ENCODE peak calls at places on chromosome 13, in four cellular contexts. One of them, this sample, is unnamed.

GRCh38 chr13:19601749-19602725 is 31.4 kb upstream of the MPHOSPH8 start:
- DNase-seq in heart left ventricle: peak
- DNase-seq in SK-N-SH: peak
- DNase-seq in AG20443: peak
- DNase-seq in this sample: peak

GRCh38 chr13:41356788-41357187 is 45.7 kb downstream of the NAA16 start:
- DNase-seq in heart left ventricle: no peak
- DNase-seq in SK-N-SH: no peak
- DNase-seq in AG20443: no peak
- DNase-seq in this sample: no peak

GRCh38 chr13:43273362-43273761 is 250.0 kb downstream of the DNAJC15 start:
- DNase-seq in heart left ventricle: no peak
- DNase-seq in SK-N-SH: no peak
- DNase-seq in AG20443: no peak
- DNase-seq in this sample: no peak

GRCh38 chr13:41780736-41781708 is 179.9 kb downstream of the VWA8 start:
- DNase-seq in heart left ventricle: no peak
- DNase-seq in SK-N-SH: no peak
- DNase-seq in AG20443: peak
- DNase-seq in this sample: peak

GRCh38 chr13:34867590-34867989 is 74.5 kb upstream of the NBEA start:
- DNase-seq in heart left ventricle: no peak
- DNase-seq in SK-N-SH: no peak
- DNase-seq in AG20443: no peak
- DNase-seq in this sample: no peak

GRCh38 chr13:113205428-113205931 is 3.0 kb downstream of the PCID2 start:
- DNase-seq in heart left ventricle: no peak
- DNase-seq in SK-N-SH: no peak
- DNase-seq in AG20443: no peak
- DNase-seq in this sample: no peak

GRCh38 chr13:110421696-110422395 is 114.8 kb downstream of the COL4A2 start:
- DNase-seq in heart left ventricle: no peak
- DNase-seq in SK-N-SH: no peak
- DNase-seq in AG20443: peak
- DNase-seq in this sample: peak

GRCh38 chr13:99258946-99259345 is 767 bp upstream of the GPR18 start:
- DNase-seq in heart left ventricle: no peak
- DNase-seq in SK-N-SH: no peak
- DNase-seq in AG20443: no peak
- DNase-seq in this sample: no peak

This sample was measured in GM03348.